ENCODE peak calls at places on chromosomes 4 and X, in ten cellular contexts. One of them, this sample, is unnamed.

GRCh38 chr4:165326831-165327210 is 648 bp upstream of the MSMO1 start:
- DNase-seq in body of pancreas: peak
- DNase-seq in brain microvascular endothelial cell: peak
- DNase-seq in hepatocyte: peak
- DNase-seq in choroid plexus epithelial cell: peak
- DNase-seq in lung: peak
- DNase-seq in dorsolateral prefrontal cortex: no peak
- DNase-seq in testis: peak
- DNase-seq in Peyer's patch: peak
- DNase-seq in PC-3: peak
- DNase-seq in this sample: no peak

GRCh38 chrX:12210196-12210815 is 72.0 kb downstream of the FRMPD4 start:
- DNase-seq in brain microvascular endothelial cell: peak
- DNase-seq in dorsolateral prefrontal cortex: peak
- DNase-seq in Peyer's patch: no peak
- DNase-seq in choroid plexus epithelial cell: peak
- DNase-seq in hepatocyte: no peak
- DNase-seq in PC-3: peak
- DNase-seq in body of pancreas: peak
- DNase-seq in testis: peak
- DNase-seq in lung: no peak
- DNase-seq in this sample: peak

GRCh38 chrX:41589634-41590270 is 99.0 kb upstream of the GPR34 start:
- DNase-seq in testis: no peak
- DNase-seq in body of pancreas: no peak
- DNase-seq in brain microvascular endothelial cell: peak
- DNase-seq in Peyer's patch: no peak
- DNase-seq in lung: no peak
- DNase-seq in PC-3: no peak
- DNase-seq in dorsolateral prefrontal cortex: no peak
- DNase-seq in choroid plexus epithelial cell: peak
- DNase-seq in hepatocyte: peak
- DNase-seq in this sample: peak

GRCh38 chr4:38600575-38600974 is 63.4 kb upstream of the KLF3 start:
- DNase-seq in Peyer's patch: no peak
- DNase-seq in PC-3: no peak
- DNase-seq in choroid plexus epithelial cell: no peak
- DNase-seq in lung: no peak
- DNase-seq in testis: no peak
- DNase-seq in brain microvascular endothelial cell: no peak
- DNase-seq in body of pancreas: no peak
- DNase-seq in dorsolateral prefrontal cortex: no peak
- DNase-seq in hepatocyte: no peak
- DNase-seq in this sample: no peak

GRCh38 chr4:11397146-11397545 is 31.5 kb downstream of the HS3ST1 start:
- DNase-seq in testis: no peak
- DNase-seq in Peyer's patch: no peak
- DNase-seq in body of pancreas: no peak
- DNase-seq in lung: no peak
- DNase-seq in hepatocyte: peak
- DNase-seq in PC-3: peak
- DNase-seq in brain microvascular endothelial cell: no peak
- DNase-seq in dorsolateral prefrontal cortex: no peak
- DNase-seq in choroid plexus epithelial cell: no peak
- DNase-seq in this sample: no peak

GRCh38 chrX:78024349-78025108 is 55.1 kb upstream of the PGAM4 start:
- DNase-seq in testis: no peak
- DNase-seq in brain microvascular endothelial cell: no peak
- DNase-seq in PC-3: peak
- DNase-seq in dorsolateral prefrontal cortex: no peak
- DNase-seq in hepatocyte: peak
- DNase-seq in lung: peak
- DNase-seq in choroid plexus epithelial cell: peak
- DNase-seq in body of pancreas: peak
- DNase-seq in Peyer's patch: no peak
- DNase-seq in this sample: no peak

GRCh38 chrX:110146521-110146920 is 143.6 kb downstream of the TMEM164 start:
- DNase-seq in body of pancreas: peak
- DNase-seq in brain microvascular endothelial cell: peak
- DNase-seq in lung: peak
- DNase-seq in testis: peak
- DNase-seq in hepatocyte: peak
- DNase-seq in choroid plexus epithelial cell: peak
- DNase-seq in Peyer's patch: peak
- DNase-seq in dorsolateral prefrontal cortex: no peak
- DNase-seq in PC-3: peak
- DNase-seq in this sample: peak

GRCh38 chrX:131217878-131218486 is 71.1 kb downstream of the IGSF1 start:
- DNase-seq in body of pancreas: peak
- DNase-seq in testis: no peak
- DNase-seq in brain microvascular endothelial cell: no peak
- DNase-seq in lung: no peak
- DNase-seq in PC-3: no peak
- DNase-seq in dorsolateral prefrontal cortex: no peak
- DNase-seq in choroid plexus epithelial cell: no peak
- DNase-seq in hepatocyte: peak
- DNase-seq in Peyer's patch: no peak
- DNase-seq in this sample: no peak

GRCh38 chr4:153789741-153790651 is 1.1 kb upstream of the SFRP2 start:
- DNase-seq in testis: no peak
- DNase-seq in brain microvascular endothelial cell: no peak
- DNase-seq in hepatocyte: no peak
- DNase-seq in PC-3: no peak
- DNase-seq in lung: no peak
- DNase-seq in choroid plexus epithelial cell: no peak
- DNase-seq in Peyer's patch: no peak
- DNase-seq in body of pancreas: no peak
- DNase-seq in dorsolateral prefrontal cortex: no peak
- DNase-seq in this sample: no peak

GRCh38 chr4:6390357-6390756 is 82.1 kb downstream of the PPP2R2C start:
- DNase-seq in lung: no peak
- DNase-seq in brain microvascular endothelial cell: no peak
- DNase-seq in PC-3: no peak
- DNase-seq in choroid plexus epithelial cell: peak
- DNase-seq in hepatocyte: no peak
- DNase-seq in dorsolateral prefrontal cortex: peak
- DNase-seq in testis: peak
- DNase-seq in body of pancreas: no peak
- DNase-seq in Peyer's patch: no peak
- DNase-seq in this sample: no peak

GRCh38 chrX:460823-461640 is 74.3 kb upstream of the PPP2R3B start:
- DNase-seq in choroid plexus epithelial cell: no peak
- DNase-seq in dorsolateral prefrontal cortex: no peak
- DNase-seq in testis: no peak
- DNase-seq in body of pancreas: no peak
- DNase-seq in brain microvascular endothelial cell: no peak
- DNase-seq in Peyer's patch: no peak
- DNase-seq in hepatocyte: no peak
- DNase-seq in PC-3: no peak
- DNase-seq in lung: no peak
- DNase-seq in this sample: no peak

GRCh38 chr4:20433101-20433705 is 181.5 kb downstream of the SLIT2 start:
- DNase-seq in body of pancreas: no peak
- DNase-seq in lung: no peak
- DNase-seq in Peyer's patch: no peak
- DNase-seq in PC-3: no peak
- DNase-seq in hepatocyte: no peak
- DNase-seq in choroid plexus epithelial cell: no peak
- DNase-seq in dorsolateral prefrontal cortex: no peak
- DNase-seq in brain microvascular endothelial cell: no peak
- DNase-seq in testis: no peak
- DNase-seq in this sample: no peak

GRCh38 chrX:3384330-3384729 is 37.9 kb upstream of the MXRA5 start:
- DNase-seq in body of pancreas: no peak
- DNase-seq in testis: no peak
- DNase-seq in lung: no peak
- DNase-seq in PC-3: peak
- DNase-seq in dorsolateral prefrontal cortex: no peak
- DNase-seq in Peyer's patch: no peak
- DNase-seq in hepatocyte: no peak
- DNase-seq in brain microvascular endothelial cell: peak
- DNase-seq in choroid plexus epithelial cell: peak
- DNase-seq in this sample: peak

GRCh38 chrX:118904218-118904617 is 70.2 kb upstream of the LONRF3 start:
- DNase-seq in body of pancreas: no peak
- DNase-seq in Peyer's patch: no peak
- DNase-seq in hepatocyte: no peak
- DNase-seq in lung: no peak
- DNase-seq in choroid plexus epithelial cell: no peak
- DNase-seq in brain microvascular endothelial cell: no peak
- DNase-seq in testis: no peak
- DNase-seq in PC-3: no peak
- DNase-seq in dorsolateral prefrontal cortex: no peak
- DNase-seq in this sample: no peak

GRCh38 chrX:120213438-120214265 is 37.0 kb upstream of the ZBTB33 start:
- DNase-seq in dorsolateral prefrontal cortex: peak
- DNase-seq in Peyer's patch: peak
- DNase-seq in body of pancreas: peak
- DNase-seq in brain microvascular endothelial cell: peak
- DNase-seq in lung: peak
- DNase-seq in hepatocyte: peak
- DNase-seq in choroid plexus epithelial cell: peak
- DNase-seq in testis: peak
- DNase-seq in PC-3: peak
- DNase-seq in this sample: peak

GRCh38 chr4:123587983-123588494 is 191.4 kb downstream of the SPRY1 start:
- DNase-seq in testis: no peak
- DNase-seq in hepatocyte: peak
- DNase-seq in brain microvascular endothelial cell: peak
- DNase-seq in Peyer's patch: no peak
- DNase-seq in PC-3: peak
- DNase-seq in body of pancreas: peak
- DNase-seq in choroid plexus epithelial cell: peak
- DNase-seq in lung: no peak
- DNase-seq in dorsolateral prefrontal cortex: no peak
- DNase-seq in this sample: peak

GRCh38 chr4:16939178-16939577 is 40.7 kb upstream of the LDB2 start:
- DNase-seq in dorsolateral prefrontal cortex: no peak
- DNase-seq in brain microvascular endothelial cell: no peak
- DNase-seq in Peyer's patch: no peak
- DNase-seq in choroid plexus epithelial cell: no peak
- DNase-seq in hepatocyte: no peak
- DNase-seq in lung: no peak
- DNase-seq in PC-3: no peak
- DNase-seq in testis: no peak
- DNase-seq in body of pancreas: no peak
- DNase-seq in this sample: no peak

DNA sequence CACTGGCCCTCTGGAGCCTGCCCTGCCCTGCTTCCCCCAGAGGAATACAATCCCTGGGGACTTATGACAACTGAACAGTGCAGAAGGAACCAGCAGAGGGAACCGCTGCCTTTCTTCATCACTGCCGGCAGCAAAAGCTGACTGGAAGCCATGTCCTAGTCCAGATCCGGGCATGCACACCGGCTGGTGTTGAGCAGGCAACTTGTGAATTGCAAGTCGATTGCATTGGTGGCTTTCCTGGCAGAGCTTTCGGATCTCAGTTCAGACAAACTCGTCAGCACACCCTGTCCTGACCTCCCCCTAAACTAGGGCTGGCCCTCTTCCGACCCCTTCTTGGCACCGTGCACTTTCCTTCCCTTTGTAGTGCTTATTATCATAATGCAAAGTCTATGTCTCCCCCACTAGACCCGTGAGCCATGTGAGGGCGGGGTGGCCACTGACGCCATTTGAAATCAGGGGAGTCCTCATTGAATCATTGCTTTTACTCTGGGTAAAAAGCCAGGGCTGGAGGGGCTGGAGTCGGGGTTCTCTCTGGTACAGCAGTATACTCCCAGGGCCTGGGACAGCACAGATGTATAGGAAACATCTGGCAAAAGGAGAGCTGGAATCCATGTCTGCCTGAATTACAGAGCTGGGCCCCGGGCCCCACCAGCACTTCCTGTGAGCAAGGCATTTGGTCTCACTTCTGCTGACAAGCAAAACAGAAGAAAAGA is 1.8 kb downstream of the ARHGAP4 start:
- DNase-seq in hepatocyte: no peak
- DNase-seq in Peyer's patch: peak
- DNase-seq in dorsolateral prefrontal cortex: no peak
- DNase-seq in brain microvascular endothelial cell: no peak
- DNase-seq in body of pancreas: peak
- DNase-seq in PC-3: peak
- DNase-seq in lung: no peak
- DNase-seq in choroid plexus epithelial cell: peak
- DNase-seq in testis: peak
- DNase-seq in this sample: peak
- TF ChIP-seq CTCF in hepatocyte: peak
- TF ChIP-seq CTCF in Peyer's patch: peak
- TF ChIP-seq CTCF in dorsolateral prefrontal cortex: peak
- TF ChIP-seq CTCF in brain microvascular endothelial cell: peak
- TF ChIP-seq CTCF in body of pancreas: no peak
- TF ChIP-seq CTCF in PC-3: peak
- TF ChIP-seq CTCF in lung: no peak
- TF ChIP-seq CTCF in choroid plexus epithelial cell: peak
- TF ChIP-seq CTCF in testis: no peak
- TF ChIP-seq CTCF in this sample: peak

DNA sequence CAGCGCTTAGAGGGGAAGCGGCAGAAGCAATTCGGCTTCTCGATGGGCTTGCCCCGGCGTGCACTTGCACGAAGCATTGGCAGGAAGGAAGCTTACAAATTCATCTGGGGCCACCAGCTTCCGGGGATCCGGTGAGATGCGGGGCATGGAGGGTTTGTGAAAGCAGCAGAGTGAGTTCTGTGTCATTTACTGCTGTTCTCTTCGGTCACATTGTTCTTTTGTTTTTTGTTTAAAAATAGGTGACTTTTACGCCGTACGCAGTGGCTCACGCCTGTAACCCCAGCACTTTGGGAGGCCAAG is 47.0 kb downstream of the ASMT start:
- DNase-seq in lung: no peak
- DNase-seq in Peyer's patch: no peak
- DNase-seq in PC-3: no peak
- DNase-seq in hepatocyte: no peak
- DNase-seq in choroid plexus epithelial cell: no peak
- DNase-seq in dorsolateral prefrontal cortex: no peak
- DNase-seq in testis: no peak
- DNase-seq in brain microvascular endothelial cell: no peak
- DNase-seq in body of pancreas: no peak
- DNase-seq in this sample: no peak
- H3K4me3 ChIP-seq in lung: no peak
- H3K4me3 ChIP-seq in Peyer's patch: peak
- H3K4me3 ChIP-seq in PC-3: no peak
- H3K4me3 ChIP-seq in hepatocyte: no peak
- H3K4me3 ChIP-seq in choroid plexus epithelial cell: no peak
- H3K4me3 ChIP-seq in dorsolateral prefrontal cortex: no peak
- H3K4me3 ChIP-seq in testis: peak
- H3K4me3 ChIP-seq in brain microvascular endothelial cell: no peak
- H3K4me3 ChIP-seq in body of pancreas: no peak
- H3K4me3 ChIP-seq in this sample: no peak

GRCh38 chr4:2930821-2931764 is 32.1 kb downstream of the NOP14 start:
- DNase-seq in testis: no peak
- DNase-seq in dorsolateral prefrontal cortex: peak
- DNase-seq in lung: peak
- DNase-seq in body of pancreas: peak
- DNase-seq in hepatocyte: no peak
- DNase-seq in Peyer's patch: no peak
- DNase-seq in PC-3: no peak
- DNase-seq in choroid plexus epithelial cell: no peak
- DNase-seq in brain microvascular endothelial cell: no peak
- DNase-seq in this sample: no peak
- TF ChIP-seq CTCF in testis: no peak
- TF ChIP-seq CTCF in dorsolateral prefrontal cortex: no peak
- TF ChIP-seq CTCF in lung: no peak
- TF ChIP-seq CTCF in body of pancreas: peak
- TF ChIP-seq CTCF in hepatocyte: peak
- TF ChIP-seq CTCF in Peyer's patch: peak
- TF ChIP-seq CTCF in PC-3: peak
- TF ChIP-seq CTCF in choroid plexus epithelial cell: peak
- TF ChIP-seq CTCF in brain microvascular endothelial cell: peak
- TF ChIP-seq CTCF in this sample: peak

GRCh38 chrX:73850124-73851013 is 287.4 kb downstream of the CHIC1 start:
- DNase-seq in Peyer's patch: peak
- DNase-seq in brain microvascular endothelial cell: peak
- DNase-seq in PC-3: peak
- DNase-seq in dorsolateral prefrontal cortex: no peak
- DNase-seq in testis: peak
- DNase-seq in hepatocyte: peak
- DNase-seq in choroid plexus epithelial cell: peak
- DNase-seq in body of pancreas: peak
- DNase-seq in lung: peak
- DNase-seq in this sample: peak
- H3K4me3 ChIP-seq in Peyer's patch: no peak
- H3K4me3 ChIP-seq in brain microvascular endothelial cell: peak
- H3K4me3 ChIP-seq in PC-3: no peak
- H3K4me3 ChIP-seq in dorsolateral prefrontal cortex: peak
- H3K4me3 ChIP-seq in testis: no peak
- H3K4me3 ChIP-seq in hepatocyte: no peak
- H3K4me3 ChIP-seq in choroid plexus epithelial cell: no peak
- H3K4me3 ChIP-seq in body of pancreas: no peak
- H3K4me3 ChIP-seq in lung: no peak
- H3K4me3 ChIP-seq in this sample: peak